ENCODE peak calls at places on chromosome 2, in five cellular contexts. F, M, U, P and S are unnamed samples. For H3K4me1 and H3K9me3, the result is how much of the 10 kb centered on the place peaks cover.

GRCh38 chr2:203928849-203929248 is 7.7 kb upstream of the ICOS start:
- DNase-seq in U (no peak), F (no peak), P (peak), M (peak), S (no peak)

GRCh38 chr2:165572155-165572554 is 102.7 kb downstream of the CSRNP3 start:
- DNase-seq in M (no peak), F (no peak), P (no peak), U (no peak), S (no peak)

GRCh38 chr2:47917562-47917961 is 11.3 kb upstream of the FBXO11 start:
- DNase-seq in M (no peak), F (no peak), U (no peak), P (no peak), S (no peak)

GRCh38 chr2:6480514-6480913 is 385.2 kb downstream of the CMPK2 start:
- DNase-seq in U (no peak), M (no peak), P (no peak), F (no peak), S (no peak)

GRCh38 chr2:212940816-212941215 is 210.6 kb downstream of the IKZF2 start:
- DNase-seq in P (peak), F (peak), M (no peak), U (no peak), S (peak)

GRCh38 chr2:109703076-109703475 is 88.9 kb downstream of the SOWAHC start:
- DNase-seq in M (no peak), P (peak), U (no peak), F (no peak), S (no peak)

GRCh38 chr2:158321264-158321663 is 135.3 kb downstream of the CCDC148 start:
- DNase-seq in F (no peak), M (no peak), P (peak), U (no peak), S (peak)

GRCh38 chr2:70947556-70948184 is 12.0 kb downstream of the ATP6V1B1 start:
- DNase-seq in P (peak), U (peak), M (no peak), F (peak), S (no peak)

GRCh38 chr2:171142398-171142797 is 18.3 kb downstream of the TLK1 start:
- DNase-seq in P (no peak), U (no peak), F (no peak), M (no peak), S (no peak)

GRCh38 chr2:143893340-143893739 is 626.6 kb downstream of the ZEB2 start:
- DNase-seq in P (no peak), U (no peak), M (no peak), F (no peak), S (no peak)

GRCh38 chr2:160269365-160269764 is 69.3 kb upstream of the ITGB6 start:
- DNase-seq in P (no peak), F (no peak), M (no peak), U (no peak), S (no peak)

GRCh38 chr2:99775585-99775984 is 285.8 kb upstream of the REV1 start:
- DNase-seq in F (no peak), P (no peak), U (no peak), M (no peak), S (no peak)

GRCh38 chr2:37555457-37555856 is 116.0 kb downstream of the CDC42EP3 start:
- DNase-seq in F (no peak), M (peak), P (no peak), U (no peak), S (no peak)

GRCh38 chr2:24365051-24365450 is 4.7 kb upstream of the ITSN2 start:
- DNase-seq in M (no peak), F (peak), P (no peak), U (peak), S (no peak)

GRCh38 chr2:172438741-172439508 is 11.5 kb downstream of the ITGA6 start:
- DNase-seq in P (peak), F (peak), U (no peak), M (no peak), S (peak)

GRCh38 chr2:80545420-80546192 is 241.1 kb upstream of the LRRTM1 start:
- DNase-seq in P (no peak), M (no peak), U (no peak), F (no peak), S (no peak)

GRCh38 chr2:208671312-208671711 is 264.7 kb downstream of the PTH2R start:
- DNase-seq in F (no peak), M (no peak), U (no peak), P (no peak), S (no peak)

DNA sequence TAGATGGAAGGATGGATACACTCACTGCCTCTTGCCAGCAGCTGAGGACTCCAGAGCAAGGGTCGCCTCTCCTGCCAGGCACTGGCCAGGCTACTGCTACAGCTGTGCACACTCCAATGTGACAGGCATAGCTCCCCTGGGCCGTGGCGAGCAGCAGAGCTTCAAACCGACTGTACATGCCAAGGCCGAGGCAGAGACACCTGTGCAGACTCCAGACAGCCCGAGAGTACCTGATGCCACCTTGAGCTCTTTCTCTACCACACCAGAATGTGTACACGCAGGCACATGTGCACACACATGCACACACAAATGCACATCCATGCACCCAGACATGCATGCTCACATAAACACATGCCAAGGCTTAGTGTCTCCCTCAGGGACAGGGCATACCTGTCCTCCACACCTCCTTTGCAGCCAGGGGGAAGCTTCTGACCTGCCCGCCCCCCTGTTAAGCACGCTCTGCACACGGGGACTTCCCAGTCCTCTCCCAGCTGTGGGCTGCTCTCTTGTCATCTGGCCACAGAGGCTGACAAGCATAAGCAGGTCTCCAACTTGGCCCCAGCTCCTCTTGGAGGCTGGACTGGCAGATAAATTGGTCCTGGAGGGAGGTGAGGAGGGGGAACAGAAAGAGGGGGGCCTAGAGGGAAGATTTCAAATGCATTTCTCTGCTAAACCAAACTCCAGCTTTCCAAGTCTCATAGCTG is 508.5 kb upstream of the MYT1L start:
- DNase-seq in U (no peak), P (no peak), F (peak), M (no peak), S (no peak)
- H3K27ac ChIP-seq in U (no peak), P (no peak), F (no peak), M (no peak), S (no peak)

DNA sequence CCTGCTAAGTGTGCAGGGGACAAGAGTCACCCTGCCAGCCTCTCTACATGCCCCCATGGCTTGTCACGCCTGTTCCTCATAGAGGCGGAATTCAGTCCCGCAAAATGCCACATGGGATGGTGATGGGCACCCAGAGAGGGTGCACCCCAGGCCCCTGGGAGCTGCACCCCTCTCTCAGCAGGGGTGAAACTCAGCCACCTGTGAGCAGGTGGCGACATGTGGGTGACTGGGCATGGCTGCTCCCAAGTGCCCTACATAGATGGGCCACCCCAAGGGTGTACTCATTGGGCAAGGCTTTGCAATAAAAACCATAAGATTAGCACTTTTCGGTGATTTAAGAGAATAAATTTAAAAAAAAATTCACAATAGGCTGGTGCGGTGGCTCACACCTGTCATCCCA is 6.3 kb downstream of the HS6ST1 start:
- DNase-seq in P (no peak), U (no peak), F (peak), M (no peak), S (no peak)
- H3K4me1 ChIP-seq in P (under half), U (half or more), F (under half), M (under half), S (under half)

GRCh38 chr2:116224610-116225009 is 1589.9 kb upstream of the DDX18 start:
- DNase-seq in F (no peak), M (no peak), U (no peak), P (no peak), S (no peak)
- H3K9me3 ChIP-seq in F (under half), M (under half), U (under half), P (under half), S (under half)

GRCh38 chr2:240225116-240225515 is 84.7 kb upstream of the OTOS start:
- DNase-seq in U (no peak), F (no peak), M (no peak), P (no peak), S (peak)

GRCh38 chr2:240223631-240224030 is 83.2 kb upstream of the OTOS start:
- DNase-seq in F (peak), M (no peak), U (no peak), P (no peak), S (no peak)

GRCh38 chr2:240225660-240226475 is 85.4 kb upstream of the OTOS start:
- DNase-seq in M (no peak), F (peak), P (no peak), U (no peak), S (no peak)

GRCh38 chr2:240226672-240227537 is 86.4 kb upstream of the OTOS start:
- DNase-seq in F (peak), U (no peak), P (no peak), M (no peak), S (peak)

DNA sequence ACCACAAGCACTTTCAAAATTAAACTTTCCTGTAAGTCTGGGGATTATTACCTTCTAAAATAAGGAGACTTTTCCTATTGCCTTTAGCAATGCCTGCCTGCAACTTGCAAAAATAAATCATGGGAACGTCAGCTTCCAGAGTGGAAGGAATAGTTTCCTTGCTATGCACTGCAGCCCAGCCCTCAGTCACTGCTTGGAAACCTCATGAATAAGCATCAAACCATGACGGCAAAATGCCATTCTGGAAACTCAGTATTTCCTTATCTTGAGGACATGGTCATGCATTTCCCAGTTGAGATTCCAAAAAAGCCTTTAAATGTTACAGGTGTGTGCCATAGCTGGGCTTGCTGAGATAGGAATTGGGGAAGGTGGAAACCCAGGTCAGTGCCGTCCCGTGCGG is 84.2 kb upstream of the OTOS start:
- DNase-seq in U (no peak), F (no peak), M (no peak), P (peak), S (no peak)
- H3K27ac ChIP-seq in U (no peak), F (no peak), M (no peak), P (no peak), S (no peak)